ENCODE peak calls at places on chromosomes 1 and 21, in six cellular contexts. X is HCT116; G is CD8-positive, alpha-beta T cell; J is mammary epithelial cell; D is transverse colon; K is ascending aorta. A is an unnamed sample.
A peak's percentile ranks its signal among the peaks of the same experiment; 100 is the strongest.

GRCh38 chr1:116494351-116494692 is 76.5 kb downstream of the CD58 start:
- DNase-seq in X (no peak), D (no peak), K (no peak), G (no peak), J (no peak), A (no peak)

GRCh38 chr1:202479630-202480029 is 131.1 kb downstream of the PPP1R12B start:
- DNase-seq in J (no peak), X (no peak), D (no peak), K (no peak), G (no peak), A (no peak)

GRCh38 chr1:29673669-29674624 is 437.6 kb downstream of the PTPRU start:
- DNase-seq in D (no peak), X (no peak), J (peak; percentile 54), G (peak; percentile 5), K (no peak), A (no peak)

GRCh38 chr21:44918581-44919033 is 2.1 kb downstream of the ITGB2 start:
- DNase-seq in D (no peak), X (no peak), K (no peak), G (no peak), J (no peak), A (no peak)

GRCh38 chr1:232587141-232588008 is 42.6 kb downstream of the SIPA1L2 start:
- DNase-seq in G (no peak), J (no peak), X (no peak), D (no peak), K (no peak), A (no peak)

GRCh38 chr1:47180603-47181094 is 9.2 kb downstream of the PDZK1IP1 start:
- DNase-seq in X (no peak), D (no peak), J (no peak), G (no peak), K (no peak), A (no peak)

GRCh38 chr1:44267438-44267837 is 54.2 kb downstream of the DMAP1 start:
- DNase-seq in K (no peak), G (no peak), J (no peak), X (no peak), D (peak; percentile 91), A (no peak)

GRCh38 chr1:233815357-233815756 is 89.1 kb upstream of the SLC35F3 start:
- DNase-seq in J (no peak), K (no peak), X (no peak), G (no peak), D (no peak), A (no peak)

GRCh38 chr1:4058706-4059105 is 158.6 kb upstream of the C1orf174 start:
- DNase-seq in K (no peak), J (no peak), G (no peak), D (no peak), X (no peak), A (no peak)

GRCh38 chr1:91891486-91891885 is 5.5 kb upstream of the TGFBR3 start:
- DNase-seq in D (no peak), K (no peak), J (no peak), X (no peak), G (no peak), A (no peak)

GRCh38 chr1:205963352-205963751 is 20.1 kb upstream of the SLC26A9 start:
- DNase-seq in X (no peak), D (no peak), G (no peak), K (no peak), J (peak; percentile 97), A (peak; percentile 78)

DNA sequence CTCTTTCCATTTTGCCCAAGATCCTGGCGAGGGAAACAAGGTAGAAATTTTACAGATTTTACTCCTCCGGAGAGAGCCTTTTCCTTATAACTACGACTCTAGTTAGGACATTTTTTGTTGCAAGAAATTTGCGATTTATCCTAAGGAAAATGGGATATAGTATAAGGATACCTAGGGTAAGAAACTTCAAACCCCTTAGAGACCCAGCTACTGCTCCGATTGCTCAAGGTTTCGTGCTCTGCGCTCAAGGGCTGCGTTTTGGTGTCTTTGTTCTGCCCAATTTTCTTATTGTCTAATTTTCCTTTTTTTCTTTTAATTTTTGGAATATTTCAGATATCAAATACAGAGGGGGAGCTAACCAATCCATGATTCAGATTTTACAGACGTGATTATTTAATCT is 1.5 kb downstream of the TTC3 start:
- DNase-seq in G (no peak), K (no peak), D (no peak), X (no peak), J (no peak), A (no peak)
- H3K27ac ChIP-seq in G (peak overlapping the region; percentile 98), K (peak overlapping the region; percentile 100), D (peak overlapping the region; percentile 98), X (peak overlapping the region; percentile 95), J (peak overlapping the region; percentile 60), A (peak overlapping the region; percentile 96)

GRCh38 chr1:152411144-152411543 is 2.9 kb downstream of the CRNN start:
- DNase-seq in X (no peak), J (no peak), D (no peak), K (no peak), G (no peak), A (no peak)
- TF ChIP-seq CTCF in X (no peak), J (no peak), D (no peak), K (no peak), G (no peak), A (no peak)

DNA sequence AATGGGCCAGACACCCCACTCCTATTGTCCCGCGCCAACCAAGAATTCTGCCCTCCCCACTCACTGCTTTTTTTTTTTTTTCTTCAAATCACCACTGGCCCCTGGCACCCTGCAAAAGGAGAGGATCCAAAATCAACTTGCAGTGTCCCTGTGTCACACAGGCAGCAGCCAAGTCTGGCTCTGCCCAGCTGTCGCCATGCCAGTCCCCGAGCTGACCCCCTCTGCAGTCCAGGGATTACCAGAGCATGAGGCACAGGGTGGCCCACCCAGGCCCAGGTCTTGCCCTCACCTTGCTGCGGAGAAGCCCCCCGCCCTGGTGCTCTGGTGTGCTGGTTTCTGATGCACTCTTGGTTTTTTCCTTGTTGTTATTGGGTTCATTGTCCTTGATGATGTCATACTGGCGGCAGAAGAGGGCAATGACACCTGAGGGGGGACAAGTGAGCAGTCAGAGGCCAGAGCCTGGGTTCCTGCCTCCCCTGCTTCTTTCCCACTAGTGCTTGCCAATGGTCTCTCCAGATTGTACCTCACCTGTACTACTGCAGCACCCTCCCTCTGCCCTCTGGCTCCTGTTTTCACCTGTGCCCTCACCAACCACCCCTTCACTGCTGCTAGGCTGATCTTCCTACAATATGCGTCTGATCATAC is 6.2 kb downstream of the FNDC5 start:
- DNase-seq in J (no peak), G (no peak), D (no peak), X (no peak), K (no peak), A (no peak)
- H3K27ac ChIP-seq in J (no peak overlapping the region), G (no peak overlapping the region), D (no peak overlapping the region), X (no peak overlapping the region), K (peak overlapping the region; percentile 67), A (no peak overlapping the region)

GRCh38 chr1:66758247-66758755 is 6.0 kb downstream of the DYNLT5 start:
- DNase-seq in X (no peak), D (no peak), K (no peak), J (no peak), G (no peak), A (no peak)
- TF ChIP-seq CTCF in X (no peak), D (no peak), K (no peak), J (no peak), G (no peak), A (no peak)

GRCh38 chr1:39129514-39129913 is 75.0 kb upstream of the MACF1 start:
- DNase-seq in D (no peak), J (peak; percentile 46), K (no peak), G (no peak), X (no peak), A (no peak)

GRCh38 chr1:39131940-39132339 is 72.6 kb upstream of the MACF1 start:
- DNase-seq in D (no peak), J (no peak), G (no peak), K (no peak), X (no peak), A (no peak)

GRCh38 chr1:39128126-39128525 is 76.4 kb upstream of the MACF1 start:
- DNase-seq in K (no peak), X (no peak), J (no peak), G (no peak), D (no peak), A (no peak)

GRCh38 chr1:39128959-39129358 is 75.5 kb upstream of the MACF1 start:
- DNase-seq in G (no peak), D (peak; percentile 89), K (no peak), J (peak; percentile 94), X (peak; percentile 61), A (peak; percentile 76)

DNA sequence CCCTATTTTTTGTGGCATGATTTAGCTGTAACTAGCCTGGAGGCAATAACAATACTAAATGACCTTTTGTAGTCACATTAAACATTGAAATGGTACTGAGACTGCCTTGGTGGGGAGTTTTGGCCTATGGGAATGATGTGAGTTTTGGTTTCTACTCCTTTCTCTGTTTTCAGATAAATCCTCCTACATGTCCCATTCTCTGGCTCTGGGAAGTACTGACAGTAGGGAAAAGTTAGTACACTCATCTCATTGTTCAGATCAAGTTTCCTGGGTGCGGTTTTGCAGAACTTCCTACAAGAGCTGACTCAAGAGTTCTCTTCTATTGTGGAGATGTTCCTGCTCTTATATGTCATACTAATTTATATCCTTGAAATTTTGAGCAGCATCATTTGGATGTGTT is 74.2 kb upstream of the MACF1 start:
- DNase-seq in X (no peak), D (no peak), J (peak; percentile 97), K (no peak), G (no peak), A (no peak)
- H3K27ac ChIP-seq in X (no peak overlapping the region), D (peak overlapping the region; percentile 80), J (peak overlapping the region; percentile 98), K (peak overlapping the region; percentile 54), G (no peak overlapping the region), A (peak overlapping the region; percentile 86)

GRCh38 chr1:187032982-187033705 is 204.4 kb downstream of the PLA2G4A start:
- DNase-seq in X (no peak), G (no peak), J (no peak), D (no peak), K (no peak), A (no peak)
- TF ChIP-seq CTCF in X (no peak), G (no peak), J (no peak), D (no peak), K (no peak), A (no peak)

DNA sequence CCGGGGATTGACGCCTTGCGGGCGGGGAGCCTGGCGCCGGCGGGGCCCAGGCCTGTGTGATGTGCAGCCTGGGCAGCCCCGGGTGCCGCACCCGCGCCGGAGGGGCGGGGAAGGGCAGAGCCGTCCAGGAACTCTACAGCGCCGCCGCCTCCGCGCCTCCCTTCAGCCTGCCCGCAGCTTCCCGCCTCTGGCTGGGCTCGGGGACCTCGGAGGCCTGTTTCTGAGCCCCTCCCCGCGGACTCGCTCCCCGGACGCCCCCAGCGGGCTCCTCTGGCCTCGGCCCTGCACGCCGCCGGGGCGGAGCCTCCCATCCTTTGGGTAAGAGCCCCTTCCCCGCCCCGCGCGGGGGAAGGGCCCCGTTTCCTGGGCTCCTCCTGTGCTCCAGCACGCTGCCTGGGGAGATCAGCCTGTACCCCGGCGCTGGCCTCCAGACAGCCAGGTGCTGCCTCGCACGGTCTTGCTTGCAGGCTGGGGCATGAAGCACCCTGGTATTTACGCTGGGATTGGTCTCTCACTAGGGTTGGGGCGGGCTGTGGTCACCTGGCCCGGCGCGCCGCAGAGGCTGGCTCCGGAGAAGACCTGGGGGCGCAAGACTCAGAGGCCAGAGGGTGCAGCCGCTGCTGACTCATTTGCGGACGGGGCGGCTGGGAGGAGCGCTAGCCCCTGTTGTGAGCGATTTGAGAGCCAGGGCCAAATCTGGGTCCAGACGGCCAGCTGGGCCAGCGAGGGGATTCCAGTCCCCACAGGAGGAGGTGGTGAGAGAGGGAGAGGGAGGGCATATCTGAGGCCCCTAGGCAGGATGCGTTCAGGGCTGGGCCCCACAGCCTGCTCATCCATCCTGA is 5.7 kb upstream of the ACOT11 start:
- DNase-seq in D (peak; percentile 87), X (peak; percentile 61), J (peak; percentile 99), K (peak; percentile 37), G (peak; percentile 38), A (peak; percentile 95)
- H3K27ac ChIP-seq in D (peak overlapping the region; percentile 89), X (peak overlapping the region; percentile 90), J (peak overlapping the region; percentile 96), K (peak overlapping the region; percentile 92), G (no peak overlapping the region), A (peak overlapping the region; percentile 97)